ENCODE peak calls at places on chromosomes 13 and 19, in seven cellular contexts. G is activated gamma-delta T cell treated with Interleukin-2 at 50 U/mL for 16 hours; N is stimulated activated naive CD8-positive, alpha-beta T cell treated with anti-CD3 and anti-CD28 coated beads, Interleukin-15, Interleukin-2, amounts not matched to agents 100 U/mL and 50 U/mL, for 24 hours; I is T-helper 2 cell; C is T-helper 1 cell; Z is SK-MEL-5; S is AG09309. B is an unnamed sample.

GRCh38 chr13:92976657-92977056 is 249.9 kb upstream of the GPC6 start:
- DNase-seq in G (no peak), N (no peak), I (no peak), C (no peak), Z (no peak), S (no peak), B (no peak)

GRCh38 chr19:13066231-13066630 is 36.4 kb downstream of the LYL1 start:
- DNase-seq in G (no peak), N (no peak), I (no peak), C (no peak), Z (no peak), S (no peak), B (no peak)

GRCh38 chr19:34661357-34661756 is 15.6 kb downstream of the SCGB2B2 start:
- DNase-seq in G (no peak), N (no peak), I (no peak), C (no peak), Z (no peak), S (no peak), B (no peak)

GRCh38 chr19:50204811-50205675 is 1.6 kb downstream of the MYH14 start:
- DNase-seq in G (no peak), N (peak), I (no peak), C (no peak), Z (no peak), S (no peak), B (peak)

GRCh38 chr13:62168891-62169290 is 753.2 kb upstream of the PCDH20 start:
- DNase-seq in G (no peak), N (no peak), I (no peak), C (no peak), Z (no peak), S (no peak), B (no peak)

GRCh38 chr19:39144487-39145071 is 19.0 kb downstream of the PAK4 start:
- DNase-seq in G (no peak), N (no peak), I (no peak), C (no peak), Z (no peak), S (no peak), B (no peak)

GRCh38 chr19:1173160-1173844 is 766 bp downstream of the SBNO2 start:
- DNase-seq in G (no peak), N (no peak), I (peak), C (peak), Z (no peak), S (no peak), B (no peak)

GRCh38 chr13:75217949-75218348 is 264.0 kb downstream of the TBC1D4 start:
- DNase-seq in G (no peak), N (no peak), I (no peak), C (no peak), Z (peak), S (peak), B (no peak)

GRCh38 chr19:39403331-39404312 is 3.0 kb upstream of the ZFP36 start:
- DNase-seq in G (peak), N (peak), I (peak), C (peak), Z (no peak), S (peak), B (peak)

GRCh38 chr13:98448642-98448928 is 128.3 kb downstream of the STK24 start:
- DNase-seq in G (no peak), N (no peak), I (no peak), C (no peak), Z (no peak), S (no peak), B (no peak)

GRCh38 chr13:41286370-41286769 is 23.0 kb upstream of the MTRF1 start:
- DNase-seq in G (no peak), N (no peak), I (peak), C (no peak), Z (no peak), S (no peak), B (no peak)

GRCh38 chr19:48868196-48868886 is at the start of gene PLEKHA4:
- DNase-seq in G (no peak), N (no peak), I (no peak), C (no peak), Z (peak), S (no peak), B (no peak)

GRCh38 chr13:61275251-61275650 is 140.4 kb downstream of the PCDH20 start:
- DNase-seq in G (no peak), N (no peak), I (no peak), C (no peak), Z (no peak), S (no peak), B (no peak)

GRCh38 chr19:21835810-21836444 is at the start of gene ZNF43:
- DNase-seq in G (peak), N (peak), I (peak), C (peak), Z (peak), S (peak), B (peak)

GRCh38 chr19:42542791-42543190 is 14.5 kb upstream of the CEACAM1 start:
- DNase-seq in G (no peak), N (no peak), I (no peak), C (no peak), Z (no peak), S (no peak), B (no peak)

GRCh38 chr13:27481766-27482165 is 31.4 kb upstream of the MTIF3 start:
- DNase-seq in G (no peak), N (peak), I (peak), C (peak), Z (peak), S (no peak), B (no peak)

GRCh38 chr19:55482967-55483671 is 1.9 kb upstream of the NAT14 start:
- DNase-seq in G (no peak), N (no peak), I (no peak), C (no peak), Z (no peak), S (no peak), B (no peak)

GRCh38 chr13:19587635-19588300 is 26.4 kb upstream of the TPTE2 start:
- DNase-seq in G (no peak), N (peak), I (peak), C (peak), Z (peak), S (no peak), B (no peak)